ENCODE peak calls at places on chromosomes 5 and 9, in seven cellular contexts. T is body of pancreas, R is A549, S is GM12891, J is breast epithelium, I is heart left ventricle, H is sigmoid colon. B is an unnamed sample.

GRCh38 chr9:84939766-84940165 is 270.2 kb downstream of the NTRK2 start:
- DNase-seq in S (no peak), T (no peak), R (no peak), J (no peak), I (no peak), H (no peak), B (no peak)

GRCh38 chr9:38257626-38258215 is 134.8 kb upstream of the ALDH1B1 start:
- DNase-seq in S (no peak), H (no peak), R (no peak), I (no peak), T (no peak), J (no peak), B (no peak)

GRCh38 chr5:176670449-176670848 is 23.2 kb downstream of the TSPAN17 start:
- DNase-seq in H (no peak), J (no peak), R (no peak), S (no peak), T (no peak), I (peak), B (no peak)

GRCh38 chr9:121773954-121774714 is 122.7 kb downstream of the DAB2IP start:
- DNase-seq in R (no peak), I (peak), T (peak), H (peak), J (no peak), S (no peak), B (no peak)

GRCh38 chr5:1204693-1205242 is 3.4 kb downstream of the SLC6A19 start:
- DNase-seq in S (no peak), J (no peak), I (peak), H (no peak), R (peak), T (peak), B (peak)

GRCh38 chr9:34540826-34541225 is 18.0 kb upstream of the ENHO start:
- DNase-seq in T (no peak), R (peak), I (no peak), J (no peak), H (peak), S (no peak), B (no peak)

GRCh38 chr9:19934301-19934868 is 145.5 kb upstream of the SLC24A2 start:
- DNase-seq in I (peak), J (no peak), T (peak), R (peak), S (no peak), H (no peak), B (no peak)

GRCh38 chr5:59503223-59503622 is 390.3 kb downstream of the PDE4D start:
- DNase-seq in R (no peak), I (no peak), S (no peak), T (no peak), J (no peak), H (no peak), B (no peak)

GRCh38 chr5:142845402-142845901 is 75.3 kb downstream of the ARHGAP26 start:
- DNase-seq in H (no peak), J (no peak), S (no peak), R (no peak), I (no peak), T (peak), B (no peak)

GRCh38 chr9:109315889-109316640 is 4.8 kb downstream of the EPB41L4B start:
- DNase-seq in T (peak), J (peak), R (peak), H (no peak), I (no peak), S (no peak), B (no peak)
- TF ChIP-seq POLR2A in T (peak), J (no peak), R (no peak), H (no peak), I (no peak), S (no peak), B (no peak)

DNA sequence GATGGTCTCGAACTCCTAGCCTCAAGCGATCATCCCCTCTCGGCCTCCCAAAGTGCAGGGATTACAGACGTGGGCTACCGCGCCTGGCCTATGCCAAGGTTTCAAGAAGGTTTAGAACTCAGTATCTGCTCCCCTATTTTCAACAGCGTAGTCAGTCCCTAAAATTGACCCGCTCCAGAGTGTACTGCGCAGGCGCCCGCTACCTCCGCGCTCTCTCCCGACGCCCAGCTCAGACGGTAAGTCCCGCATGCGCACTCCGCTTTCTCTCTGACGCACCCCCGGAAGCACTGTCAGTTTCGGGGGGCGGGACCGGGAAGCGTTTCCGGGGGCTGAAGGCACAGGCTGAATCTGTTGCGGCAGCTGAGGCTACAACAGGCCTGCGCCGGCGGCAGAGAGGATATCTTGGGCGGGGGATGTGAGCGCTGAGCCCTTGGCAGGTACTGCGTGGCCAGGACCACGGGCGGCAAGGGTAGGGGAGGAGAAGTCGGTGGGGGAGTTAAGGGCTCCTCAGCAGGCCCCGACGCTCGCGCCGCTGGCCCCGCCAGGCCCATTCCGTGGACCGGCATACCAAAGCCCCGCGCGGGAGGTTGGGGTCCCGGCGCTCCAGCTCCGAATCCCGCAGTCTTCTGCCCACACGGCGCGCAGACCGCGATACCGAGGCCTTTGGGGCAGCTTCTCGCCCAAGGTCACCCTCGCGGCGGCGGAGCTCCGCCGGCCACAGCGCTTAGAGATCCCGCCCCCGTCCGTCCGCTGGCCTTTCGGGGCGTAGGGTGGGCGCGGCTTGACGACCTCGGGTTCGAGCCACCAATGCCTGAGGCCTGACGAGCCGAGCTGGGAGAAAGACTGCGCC is at the start of gene ZBTB43:
- DNase-seq in I (peak), H (peak), R (peak), T (peak), S (peak), J (peak), B (peak)
- TF ChIP-seq POLR2A in I (peak), H (peak), R (peak), T (peak), S (peak), J (peak), B (peak)

DNA sequence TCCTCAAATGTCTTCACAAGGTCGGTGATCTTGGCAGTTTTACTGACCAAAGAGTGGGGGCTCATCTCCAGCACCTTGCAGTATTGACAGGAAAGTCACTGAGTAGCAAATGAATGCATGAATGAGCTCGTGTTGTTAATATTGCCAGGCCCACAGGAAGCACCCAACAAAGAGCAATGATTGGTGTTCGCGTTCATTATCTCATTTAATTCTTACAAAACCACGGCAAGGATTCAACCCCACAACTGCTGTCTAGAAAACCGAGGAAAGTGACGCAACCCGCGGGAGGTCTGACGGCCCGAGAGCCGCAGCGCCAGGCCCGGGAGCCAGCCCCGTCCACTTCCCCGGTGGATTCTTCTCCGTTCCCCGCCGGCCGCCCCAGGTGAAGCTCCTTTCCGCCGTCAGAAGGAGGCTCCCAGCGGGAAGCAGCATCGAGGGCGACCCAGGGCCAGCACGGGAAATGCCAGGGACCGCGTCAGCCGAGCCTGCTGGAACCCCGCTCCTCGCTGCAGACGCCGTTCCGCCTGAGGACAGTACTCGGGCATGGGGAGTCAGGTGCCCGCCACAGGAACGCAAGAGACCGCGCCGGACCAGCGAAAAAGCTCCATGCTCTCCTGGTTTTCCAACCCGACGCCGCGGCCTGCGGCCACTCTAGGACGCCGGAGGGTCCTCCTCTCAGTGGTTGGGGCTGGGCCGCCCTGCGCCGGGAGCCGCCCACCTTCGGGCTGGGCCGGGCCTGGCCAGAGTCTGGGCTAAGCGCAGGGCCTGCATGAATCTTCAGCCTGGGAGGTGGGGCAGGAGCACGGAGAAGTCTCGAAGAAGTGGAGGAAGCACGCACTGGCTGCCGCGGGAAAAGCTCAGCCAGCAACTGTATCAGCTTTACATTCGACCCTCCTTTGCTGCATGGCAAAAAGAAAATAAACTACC is 19.8 kb upstream of the FER start:
- DNase-seq in J (peak), S (peak), R (peak), H (peak), T (peak), I (peak), B (peak)
- TF ChIP-seq POLR2A in J (peak), S (peak), R (peak), H (peak), T (peak), I (no peak), B (peak)

DNA sequence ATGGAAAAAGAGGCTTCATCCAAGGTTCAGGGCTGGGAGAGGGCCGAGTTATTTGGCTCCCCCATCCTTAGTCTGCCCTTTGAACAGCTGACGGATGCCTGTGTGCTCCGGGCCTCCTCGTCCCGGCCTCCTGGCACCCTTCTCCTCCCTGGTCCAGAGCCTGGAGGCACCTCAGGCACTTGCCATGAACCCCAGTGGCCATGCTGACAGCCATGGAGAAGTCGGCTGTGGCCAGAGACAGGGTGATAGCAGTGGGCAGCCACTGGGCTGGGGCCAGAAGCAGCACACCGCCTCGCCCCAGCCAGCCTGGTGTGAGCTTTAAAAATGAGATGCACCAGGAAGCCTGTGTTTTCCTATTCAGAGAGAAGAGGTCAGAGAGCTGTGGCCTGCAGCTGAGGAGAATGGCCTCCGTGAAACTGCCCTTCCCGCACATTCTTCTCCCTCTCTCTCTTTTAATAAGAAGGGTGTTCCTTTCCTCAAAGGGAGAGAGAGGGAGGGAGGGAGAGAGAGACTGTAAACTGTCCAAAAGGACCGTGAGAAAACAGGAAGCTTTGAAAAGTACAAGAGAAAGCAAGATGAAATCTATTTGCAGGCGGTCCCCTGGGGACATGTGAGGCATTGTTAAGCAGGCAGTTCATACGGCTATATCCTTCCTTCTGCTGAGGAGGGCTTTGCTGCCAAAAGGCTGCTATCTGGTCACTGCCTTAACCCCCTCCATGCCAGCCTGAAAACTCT is 55.3 kb downstream of the ZNF366 start:
- DNase-seq in R (peak), T (peak), S (no peak), H (peak), J (peak), I (peak), B (no peak)
- TF ChIP-seq POLR2A in R (no peak), T (no peak), S (no peak), H (no peak), J (no peak), I (no peak), B (no peak)

GRCh38 chr5:127192150-127192549 is 98.4 kb upstream of the MEGF10 start:
- DNase-seq in J (no peak), T (no peak), H (no peak), S (no peak), R (no peak), I (no peak), B (no peak)
- TF ChIP-seq POLR2A in J (no peak), T (no peak), H (no peak), S (no peak), R (no peak), I (no peak), B (no peak)

DNA sequence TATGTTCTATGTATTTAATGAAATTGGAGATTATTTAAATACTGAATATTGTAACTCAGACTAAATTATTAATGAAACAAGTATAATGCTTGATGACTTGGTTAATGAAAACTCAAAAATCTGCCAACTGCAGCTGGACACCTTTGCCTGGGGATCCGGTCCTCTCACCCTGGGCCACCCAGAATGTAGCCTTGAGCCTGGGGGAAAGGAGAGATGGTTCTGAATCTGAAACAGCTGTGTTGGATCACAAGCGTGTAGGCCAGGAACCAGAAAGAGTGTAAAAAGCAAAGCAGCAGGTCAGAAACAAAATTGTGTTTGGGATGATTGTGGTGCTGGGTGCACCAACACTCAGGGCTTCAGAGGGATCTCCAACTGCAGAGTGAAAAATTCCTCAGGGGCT is 38.5 kb downstream of the ADAMTS16 start:
- DNase-seq in I (no peak), H (no peak), S (no peak), T (no peak), J (no peak), R (no peak), B (no peak)
- TF ChIP-seq POLR2A in I (no peak), H (no peak), S (no peak), T (no peak), J (no peak), R (no peak), B (no peak)

DNA sequence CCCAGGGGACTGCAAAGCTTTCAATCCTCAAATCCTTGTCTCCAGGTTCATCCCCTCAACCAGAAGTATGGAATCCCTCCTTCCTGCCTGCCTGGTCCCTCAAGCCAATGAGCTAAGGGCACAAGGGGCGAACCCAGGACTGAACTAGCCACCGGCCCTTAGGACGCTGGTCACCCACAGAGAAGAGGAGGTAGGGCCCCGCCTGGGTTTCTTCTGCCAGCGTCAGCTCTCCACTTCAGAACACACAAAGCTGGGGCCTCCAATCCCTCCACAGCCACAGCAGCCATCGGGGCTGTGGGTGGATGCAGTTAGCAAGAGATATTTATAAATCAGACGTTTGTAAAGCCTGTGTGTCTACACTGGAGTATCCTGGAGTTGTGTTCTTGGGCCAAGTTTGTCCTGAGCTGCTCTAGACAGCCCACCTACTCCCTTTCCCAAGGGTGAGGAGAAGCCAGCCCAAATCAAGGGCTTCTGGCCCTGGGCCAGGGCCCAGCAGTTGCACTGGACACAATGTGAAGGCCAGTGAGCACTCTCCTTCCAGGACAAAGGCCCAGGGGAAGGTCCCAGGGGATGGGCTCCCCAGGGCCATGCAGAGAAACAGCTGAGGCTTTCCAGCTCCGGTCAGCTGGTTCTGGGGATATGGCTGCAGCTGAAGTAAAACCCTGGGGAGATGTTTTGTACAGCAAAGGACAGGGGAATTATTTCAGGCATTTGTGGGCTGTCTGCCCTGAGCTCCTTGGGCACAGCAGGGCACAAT is 18.9 kb downstream of the AMBP start:
- DNase-seq in I (peak), R (no peak), J (peak), S (no peak), H (no peak), T (no peak), B (no peak)
- TF ChIP-seq POLR2A in I (no peak), R (no peak), J (no peak), S (no peak), H (no peak), T (no peak), B (no peak)

GRCh38 chr5:151055336-151055735 is 25.5 kb downstream of the TNIP1 start:
- DNase-seq in S (no peak), T (no peak), I (no peak), H (no peak), J (no peak), R (no peak), B (no peak)
- TF ChIP-seq POLR2A in S (no peak), T (no peak), I (no peak), H (no peak), J (no peak), R (no peak), B (no peak)